ENCODE peak calls at places on chromosomes 6 and 20, in four cellular contexts. One of them, this sample, is unnamed.

GRCh38 chr20:58523072-58523681 is 8.0 kb upstream of the APCDD1L start:
- DNase-seq in thoracic aorta: no peak
- DNase-seq in ovary: no peak
- DNase-seq in fibroblast of the aortic adventitia: peak; percentile 79
- DNase-seq in this sample: no peak

GRCh38 chr6:142408409-142408808 is 106.6 kb downstream of the ADGRG6 start:
- DNase-seq in fibroblast of the aortic adventitia: peak; percentile 44
- DNase-seq in thoracic aorta: no peak
- DNase-seq in ovary: no peak
- DNase-seq in this sample: no peak

GRCh38 chr6:132659082-132659481 is at the start of gene TAAR1:
- DNase-seq in thoracic aorta: no peak
- DNase-seq in ovary: no peak
- DNase-seq in fibroblast of the aortic adventitia: no peak
- DNase-seq in this sample: no peak

GRCh38 chr6:46246081-46246480 is 75.3 kb upstream of the ENPP5 start:
- DNase-seq in thoracic aorta: no peak
- DNase-seq in ovary: no peak
- DNase-seq in fibroblast of the aortic adventitia: peak; percentile 21
- DNase-seq in this sample: no peak

GRCh38 chr20:59583428-59584277 is 20.7 kb upstream of the PHACTR3 start:
- DNase-seq in fibroblast of the aortic adventitia: no peak
- DNase-seq in thoracic aorta: no peak
- DNase-seq in ovary: peak; percentile 88
- DNase-seq in this sample: no peak

GRCh38 chr6:142850653-142851434 is 94.1 kb downstream of the HIVEP2 start:
- DNase-seq in thoracic aorta: no peak
- DNase-seq in fibroblast of the aortic adventitia: no peak
- DNase-seq in ovary: no peak
- DNase-seq in this sample: no peak

GRCh38 chr6:46235242-46235641 is 64.5 kb upstream of the ENPP5 start:
- DNase-seq in fibroblast of the aortic adventitia: no peak
- DNase-seq in thoracic aorta: no peak
- DNase-seq in ovary: no peak
- DNase-seq in this sample: no peak

GRCh38 chr6:16716450-16716858 is 44.8 kb downstream of the ATXN1 start:
- DNase-seq in ovary: no peak
- DNase-seq in fibroblast of the aortic adventitia: no peak
- DNase-seq in thoracic aorta: no peak
- DNase-seq in this sample: no peak

GRCh38 chr6:15823838-15824414 is 161.1 kb upstream of the DTNBP1 start:
- DNase-seq in fibroblast of the aortic adventitia: no peak
- DNase-seq in thoracic aorta: no peak
- DNase-seq in ovary: no peak
- DNase-seq in this sample: no peak

GRCh38 chr6:38739532-38739931 is 24.4 kb downstream of the DNAH8 start:
- DNase-seq in fibroblast of the aortic adventitia: peak; percentile 4
- DNase-seq in ovary: no peak
- DNase-seq in thoracic aorta: no peak
- DNase-seq in this sample: no peak

GRCh38 chr20:38883981-38884733 is 42.1 kb upstream of the FAM83D start:
- DNase-seq in ovary: no peak
- DNase-seq in thoracic aorta: no peak
- DNase-seq in fibroblast of the aortic adventitia: no peak
- DNase-seq in this sample: no peak

GRCh38 chr20:63969851-63970713 is at the start of gene ZNF512B:
- DNase-seq in fibroblast of the aortic adventitia: peak; percentile 55
- DNase-seq in thoracic aorta: no peak
- DNase-seq in ovary: peak; percentile 80
- DNase-seq in this sample: peak; percentile 74

GRCh38 chr6:77463881-77464867 is 883 bp upstream of the HTR1B start:
- DNase-seq in ovary: no peak
- DNase-seq in thoracic aorta: no peak
- DNase-seq in fibroblast of the aortic adventitia: no peak
- DNase-seq in this sample: peak; percentile 2

GRCh38 chr20:40524071-40524470 is 165.0 kb downstream of the MAFB start:
- DNase-seq in thoracic aorta: no peak
- DNase-seq in fibroblast of the aortic adventitia: peak; percentile 39
- DNase-seq in ovary: no peak
- DNase-seq in this sample: no peak

GRCh38 chr6:138691595-138692057 is 81.9 kb upstream of the CCDC28A start:
- DNase-seq in thoracic aorta: no peak
- DNase-seq in fibroblast of the aortic adventitia: peak; percentile 85
- DNase-seq in ovary: no peak
- DNase-seq in this sample: peak; percentile 36

GRCh38 chr6:122459240-122459639 is 12.4 kb downstream of the SERINC1 start:
- DNase-seq in thoracic aorta: no peak
- DNase-seq in fibroblast of the aortic adventitia: no peak
- DNase-seq in ovary: no peak
- DNase-seq in this sample: no peak

GRCh38 chr20:38138086-38138777 is 26.8 kb downstream of the TGM2 start:
- DNase-seq in ovary: peak; percentile 4
- DNase-seq in thoracic aorta: no peak
- DNase-seq in fibroblast of the aortic adventitia: no peak
- DNase-seq in this sample: no peak

GRCh38 chr6:157260735-157261134 is 62.6 kb downstream of the TMEM242 start:
- DNase-seq in thoracic aorta: no peak
- DNase-seq in fibroblast of the aortic adventitia: no peak
- DNase-seq in ovary: no peak
- DNase-seq in this sample: no peak

GRCh38 chr20:35269055-35269781 is 8.7 kb downstream of the MMP24OS start:
- DNase-seq in ovary: peak; percentile 54
- DNase-seq in thoracic aorta: no peak
- DNase-seq in fibroblast of the aortic adventitia: peak; percentile 64
- DNase-seq in this sample: peak; percentile 69

GRCh38 chr6:14450133-14451040 is 332.8 kb downstream of the CD83 start:
- DNase-seq in ovary: no peak
- DNase-seq in fibroblast of the aortic adventitia: no peak
- DNase-seq in thoracic aorta: no peak
- DNase-seq in this sample: no peak

GRCh38 chr6:87667032-87667431 is 35.0 kb downstream of the AKIRIN2 start:
- DNase-seq in fibroblast of the aortic adventitia: no peak
- DNase-seq in thoracic aorta: no peak
- DNase-seq in ovary: no peak
- DNase-seq in this sample: no peak

GRCh38 chr6:13303668-13304017 is 24.7 kb downstream of the TBC1D7 start:
- DNase-seq in ovary: peak; percentile 87
- DNase-seq in thoracic aorta: peak; percentile 67
- DNase-seq in fibroblast of the aortic adventitia: peak; percentile 80
- DNase-seq in this sample: peak; percentile 39

GRCh38 chr6:4460595-4461475 is 315.4 kb upstream of the CDYL start:
- DNase-seq in ovary: peak; percentile 36
- DNase-seq in thoracic aorta: peak; percentile 25
- DNase-seq in fibroblast of the aortic adventitia: peak; percentile 84
- DNase-seq in this sample: peak; percentile 58

GRCh38 chr6:74137910-74138309 is 441.9 kb downstream of the CD109 start:
- DNase-seq in ovary: no peak
- DNase-seq in fibroblast of the aortic adventitia: peak; percentile 86
- DNase-seq in thoracic aorta: no peak
- DNase-seq in this sample: no peak

GRCh38 chr20:7470912-7471311 is 469.3 kb downstream of the HAO1 start:
- DNase-seq in ovary: no peak
- DNase-seq in fibroblast of the aortic adventitia: no peak
- DNase-seq in thoracic aorta: no peak
- DNase-seq in this sample: no peak

GRCh38 chr6:10999994-11000393 is 44.1 kb downstream of the ELOVL2 start:
- DNase-seq in thoracic aorta: no peak
- DNase-seq in ovary: no peak
- DNase-seq in fibroblast of the aortic adventitia: peak; percentile 74
- DNase-seq in this sample: peak; percentile 9

GRCh38 chr20:37242503-37242902 is 19.1 kb downstream of the GHRH start:
- DNase-seq in ovary: no peak
- DNase-seq in thoracic aorta: no peak
- DNase-seq in fibroblast of the aortic adventitia: no peak
- DNase-seq in this sample: no peak

GRCh38 chr6:48962041-48962440 is 501.0 kb downstream of the MMUT start:
- DNase-seq in ovary: no peak
- DNase-seq in thoracic aorta: no peak
- DNase-seq in fibroblast of the aortic adventitia: no peak
- DNase-seq in this sample: peak; percentile 38

GRCh38 chr6:100237881-100238280 is 226.8 kb downstream of the SIM1 start:
- DNase-seq in ovary: no peak
- DNase-seq in thoracic aorta: no peak
- DNase-seq in fibroblast of the aortic adventitia: no peak
- DNase-seq in this sample: no peak

GRCh38 chr20:32474967-32475819 is 109.9 kb downstream of the NOL4L start:
- DNase-seq in fibroblast of the aortic adventitia: peak; percentile 95
- DNase-seq in ovary: peak; percentile 99
- DNase-seq in thoracic aorta: peak; percentile 21
- DNase-seq in this sample: peak; percentile 99

GRCh38 chr20:37494301-37494700 is 26.7 kb upstream of the NNAT start:
- DNase-seq in fibroblast of the aortic adventitia: no peak
- DNase-seq in thoracic aorta: no peak
- DNase-seq in ovary: no peak
- DNase-seq in this sample: no peak

DNA sequence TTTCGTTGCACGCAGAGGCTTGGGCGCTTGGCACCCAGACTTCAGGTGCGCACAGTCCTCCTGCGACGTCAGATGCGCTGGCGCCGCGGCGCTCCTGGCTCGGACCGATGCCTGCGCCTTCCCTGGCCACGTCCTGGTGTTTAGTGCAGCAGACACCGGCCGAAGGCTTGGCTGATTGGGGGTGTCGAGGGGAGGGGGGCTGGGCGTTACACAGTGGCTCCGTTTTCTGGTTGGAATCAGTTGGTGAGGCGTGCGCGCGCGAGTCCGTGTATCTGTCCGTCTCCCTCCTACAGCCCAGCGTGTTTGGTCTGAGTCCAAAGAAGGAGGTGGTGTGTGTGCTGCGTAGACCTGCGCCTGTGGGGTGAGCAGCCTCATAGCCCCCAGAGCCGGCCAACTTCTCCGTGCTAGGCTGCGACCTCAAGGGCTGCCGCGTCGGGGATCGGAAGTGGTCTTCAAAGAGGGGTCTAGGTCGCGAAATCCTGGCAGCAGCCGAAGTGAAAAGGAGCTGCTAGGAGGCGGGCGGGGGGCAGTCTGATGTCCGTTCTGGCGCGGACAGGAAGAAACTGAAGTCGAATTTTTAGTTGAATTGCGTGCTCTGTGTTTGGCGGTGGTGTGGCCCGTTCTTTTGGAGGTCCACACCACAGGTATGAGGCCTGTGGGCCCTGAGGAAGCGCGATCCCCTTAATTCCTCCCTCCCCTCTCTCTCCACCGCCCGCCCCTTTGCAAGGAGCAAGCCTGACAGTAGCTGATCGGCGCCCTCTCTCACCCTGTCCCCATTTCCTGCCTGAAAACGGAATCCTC is 1.6 kb downstream of the SYNDIG1 start:
- DNase-seq in fibroblast of the aortic adventitia: no peak
- DNase-seq in ovary: no peak
- DNase-seq in thoracic aorta: no peak
- DNase-seq in this sample: peak; percentile 24
- H3K4me3 ChIP-seq in fibroblast of the aortic adventitia: peak overlapping the region; percentile 65
- H3K4me3 ChIP-seq in ovary: peak overlapping the region; percentile 39
- H3K4me3 ChIP-seq in thoracic aorta: peak overlapping the region; percentile 74
- H3K4me3 ChIP-seq in this sample: peak overlapping the region; percentile 64

GRCh38 chr20:43923917-43924316 is 9.3 kb downstream of the TOX2 start:
- DNase-seq in thoracic aorta: no peak
- DNase-seq in fibroblast of the aortic adventitia: no peak
- DNase-seq in ovary: no peak
- DNase-seq in this sample: no peak
- H3K4me3 ChIP-seq in thoracic aorta: no peak overlapping the region
- H3K4me3 ChIP-seq in fibroblast of the aortic adventitia: no peak overlapping the region
- H3K4me3 ChIP-seq in ovary: no peak overlapping the region
- H3K4me3 ChIP-seq in this sample: no peak overlapping the region

GRCh38 chr6:159062965-159063364 is 18.2 kb upstream of the TAGAP start:
- DNase-seq in fibroblast of the aortic adventitia: no peak
- DNase-seq in ovary: no peak
- DNase-seq in thoracic aorta: no peak
- DNase-seq in this sample: no peak

GRCh38 chr6:159062564-159062945 is 17.8 kb upstream of the TAGAP start:
- DNase-seq in ovary: no peak
- DNase-seq in thoracic aorta: no peak
- DNase-seq in fibroblast of the aortic adventitia: no peak
- DNase-seq in this sample: no peak

GRCh38 chr6:159061146-159061545 is 16.4 kb upstream of the TAGAP start:
- DNase-seq in thoracic aorta: no peak
- DNase-seq in ovary: no peak
- DNase-seq in fibroblast of the aortic adventitia: no peak
- DNase-seq in this sample: no peak

GRCh38 chr6:159063549-159063948 is 18.8 kb upstream of the TAGAP start:
- DNase-seq in ovary: no peak
- DNase-seq in thoracic aorta: no peak
- DNase-seq in fibroblast of the aortic adventitia: no peak
- DNase-seq in this sample: no peak

DNA sequence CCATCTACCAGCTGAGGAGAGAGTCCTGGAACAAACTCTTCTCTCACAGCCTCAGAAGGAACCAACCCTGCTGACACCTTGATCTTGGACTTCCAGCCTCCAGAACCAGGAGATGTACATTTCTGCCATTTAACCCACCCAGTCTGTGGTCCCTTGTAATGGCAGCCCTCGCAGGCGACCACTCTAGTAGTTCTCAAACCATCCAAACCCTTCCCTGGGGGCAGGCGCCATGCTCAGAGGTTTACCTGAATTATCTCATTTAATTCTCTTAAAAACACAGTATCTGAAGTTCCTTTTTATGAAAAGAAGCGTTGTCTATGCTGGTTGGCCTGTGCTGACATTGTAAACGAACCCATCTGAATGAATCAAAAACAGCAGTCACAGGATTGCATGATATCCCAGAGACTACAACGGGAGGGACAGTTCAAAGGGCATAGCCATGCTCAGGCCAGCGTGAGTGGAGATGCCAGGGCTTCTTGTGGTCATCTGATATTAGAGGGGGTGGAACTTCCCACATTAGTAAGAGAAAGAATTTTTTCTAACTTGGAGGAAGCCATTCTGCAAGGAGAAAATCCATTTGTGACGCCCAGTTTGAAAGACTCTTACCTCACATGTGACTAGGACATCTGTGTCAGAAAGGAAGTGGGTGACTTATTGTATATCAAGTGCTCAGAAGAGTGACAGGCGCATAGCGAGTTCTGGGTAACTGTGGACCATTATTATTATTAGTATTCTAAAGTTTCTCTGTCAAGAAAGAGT is 17.2 kb upstream of the TAGAP start:
- DNase-seq in ovary: no peak
- DNase-seq in fibroblast of the aortic adventitia: no peak
- DNase-seq in thoracic aorta: no peak
- DNase-seq in this sample: no peak
- H3K4me3 ChIP-seq in ovary: no peak overlapping the region
- H3K4me3 ChIP-seq in fibroblast of the aortic adventitia: no peak overlapping the region
- H3K4me3 ChIP-seq in thoracic aorta: no peak overlapping the region
- H3K4me3 ChIP-seq in this sample: no peak overlapping the region

GRCh38 chr6:160297310-160297709 is 38.7 kb upstream of the SLC22A2 start:
- DNase-seq in fibroblast of the aortic adventitia: no peak
- DNase-seq in thoracic aorta: no peak
- DNase-seq in ovary: no peak
- DNase-seq in this sample: no peak

GRCh38 chr6:160299559-160299958 is 40.9 kb upstream of the SLC22A2 start:
- DNase-seq in thoracic aorta: no peak
- DNase-seq in ovary: no peak
- DNase-seq in fibroblast of the aortic adventitia: no peak
- DNase-seq in this sample: no peak

GRCh38 chr6:160293844-160294243 is 35.2 kb upstream of the SLC22A2 start:
- DNase-seq in thoracic aorta: no peak
- DNase-seq in ovary: no peak
- DNase-seq in fibroblast of the aortic adventitia: peak; percentile 11
- DNase-seq in this sample: peak; percentile 7
- H3K4me3 ChIP-seq in thoracic aorta: peak overlapping the region; percentile 5
- H3K4me3 ChIP-seq in ovary: no peak overlapping the region
- H3K4me3 ChIP-seq in fibroblast of the aortic adventitia: no peak overlapping the region
- H3K4me3 ChIP-seq in this sample: no peak overlapping the region

This sample was measured in thyroid gland.